ENCODE peak calls at places on chromosome 5, in four cellular contexts. T is 8988T, N is renal cortical epithelial cell, W is DMS 273 treated with DMSO at 0.1 percent for 48 hours. F is an unnamed sample.

GRCh38 chr5:74289238-74289637 is 351.3 kb downstream of the ENC1 start:
- DNase-seq in T (no peak), N (no peak), W (no peak), F (peak)

GRCh38 chr5:136066705-136067271 is 38.0 kb downstream of the TGFBI start:
- DNase-seq in T (no peak), N (peak), W (no peak), F (peak)

GRCh38 chr5:34854459-34855174 is 15.7 kb downstream of the TTC23L start:
- DNase-seq in T (no peak), N (peak), W (no peak), F (no peak)

GRCh38 chr5:58393716-58394115 is 66.2 kb downstream of the PLK2 start:
- DNase-seq in T (no peak), N (no peak), W (no peak), F (no peak)

GRCh38 chr5:119402081-119402480 is 46.3 kb downstream of the TNFAIP8 start:
- DNase-seq in T (no peak), N (peak), W (no peak), F (no peak)

GRCh38 chr5:135229679-135230132 is 169.3 kb downstream of the MACROH2A1 start:
- DNase-seq in T (no peak), N (peak), W (no peak), F (no peak)

GRCh38 chr5:157253547-157253946 is 12.4 kb upstream of the CYFIP2 start:
- DNase-seq in T (no peak), N (peak), W (no peak), F (peak)

GRCh38 chr5:57834829-57835554 is 352.4 kb upstream of the ACTBL2 start:
- DNase-seq in T (no peak), N (peak), W (peak), F (peak)

GRCh38 chr5:121872846-121873245 is 21.2 kb downstream of the FTMT start:
- DNase-seq in T (no peak), N (no peak), W (no peak), F (no peak)

GRCh38 chr5:31824886-31825774 is 186.2 kb downstream of the PDZD2 start:
- DNase-seq in T (no peak), N (peak), W (peak), F (peak)

GRCh38 chr5:15992918-15993317 is 186.7 kb downstream of the MARCHF11 start:
- DNase-seq in T (no peak), N (peak), W (no peak), F (peak)

GRCh38 chr5:137619191-137619870 is 116.6 kb downstream of the KLHL3 start:
- DNase-seq in T (no peak), N (peak), W (peak), F (peak)

GRCh38 chr5:173283318-173284288 is 44.6 kb downstream of the STC2 start:
- DNase-seq in T (no peak), N (peak), W (peak), F (peak)

GRCh38 chr5:94072116-94072515 is 330.7 kb upstream of the POU5F2 start:
- DNase-seq in T (no peak), N (peak), W (no peak), F (no peak)

GRCh38 chr5:39175273-39175955 is 43.9 kb downstream of the FYB1 start:
- DNase-seq in T (no peak), N (no peak), W (no peak), F (peak)

GRCh38 chr5:112549127-112549526 is 130.1 kb upstream of the EPB41L4A start:
- DNase-seq in T (no peak), N (no peak), W (no peak), F (no peak)

GRCh38 chr5:143119301-143119769 is 284.2 kb downstream of the NR3C1 start:
- DNase-seq in T (no peak), N (no peak), W (no peak), F (no peak)

GRCh38 chr5:119583684-119584083 is 45.7 kb upstream of the FAM170A start:
- DNase-seq in T (no peak), N (peak), W (no peak), F (no peak)

GRCh38 chr5:170235881-170236864 is 3.4 kb downstream of the C5orf58 start:
- DNase-seq in T (no peak), N (no peak), W (no peak), F (no peak)

GRCh38 chr5:10201223-10201868 is 48.3 kb downstream of the ATPSCKMT start:
- DNase-seq in T (no peak), N (no peak), W (no peak), F (no peak)

GRCh38 chr5:43146958-43147357 is 26.2 kb downstream of the ZNF131 start:
- DNase-seq in T (no peak), N (no peak), W (no peak), F (no peak)

F was measured in bronchial epithelial cell.